ENCODE peak calls at places on chromosome 22, in five cellular contexts. One of them, this sample, is unnamed.

GRCh38 chr22:24067587-24068376 is 56.7 kb downstream of the CABIN1 start:
- DNase-seq in upper lobe of right lung: peak
- DNase-seq in AG04449: no peak
- DNase-seq in psoas muscle: no peak
- DNase-seq in head of caudate nucleus: no peak
- DNase-seq in this sample: no peak

GRCh38 chr22:31871475-31871874 is 72.9 kb upstream of the YWHAH start:
- DNase-seq in psoas muscle: no peak
- DNase-seq in AG04449: no peak
- DNase-seq in head of caudate nucleus: no peak
- DNase-seq in upper lobe of right lung: no peak
- DNase-seq in this sample: no peak

GRCh38 chr22:49201046-49201970 is 626.4 kb downstream of the BRD1 start:
- DNase-seq in head of caudate nucleus: peak
- DNase-seq in upper lobe of right lung: peak
- DNase-seq in AG04449: no peak
- DNase-seq in psoas muscle: no peak
- DNase-seq in this sample: peak

GRCh38 chr22:45867118-45867905 is 109.7 kb downstream of the WNT7B start:
- DNase-seq in head of caudate nucleus: no peak
- DNase-seq in AG04449: no peak
- DNase-seq in upper lobe of right lung: peak
- DNase-seq in psoas muscle: no peak
- DNase-seq in this sample: no peak

GRCh38 chr22:26684173-26684572 is 26.8 kb downstream of the MIAT start:
- DNase-seq in head of caudate nucleus: no peak
- DNase-seq in upper lobe of right lung: no peak
- DNase-seq in psoas muscle: no peak
- DNase-seq in AG04449: no peak
- DNase-seq in this sample: no peak

GRCh38 chr22:47927811-47928210 is 1165.4 kb downstream of the TBC1D22A start:
- DNase-seq in AG04449: no peak
- DNase-seq in upper lobe of right lung: no peak
- DNase-seq in head of caudate nucleus: no peak
- DNase-seq in psoas muscle: no peak
- DNase-seq in this sample: no peak

GRCh38 chr22:39941661-39942060 is 18.5 kb upstream of the TMA7B start:
- DNase-seq in upper lobe of right lung: no peak
- DNase-seq in head of caudate nucleus: no peak
- DNase-seq in psoas muscle: no peak
- DNase-seq in AG04449: no peak
- DNase-seq in this sample: no peak

GRCh38 chr22:50118557-50119168 is 28.9 kb downstream of the MOV10L1 start:
- DNase-seq in upper lobe of right lung: no peak
- DNase-seq in psoas muscle: no peak
- DNase-seq in AG04449: peak
- DNase-seq in head of caudate nucleus: no peak
- DNase-seq in this sample: no peak